ENCODE peak calls at places on chromosomes 12 and 14, in nine cellular contexts. One of them, this sample, is unnamed.

GRCh38 chr14:35398095-35398584 is 6.4 kb downstream of the NFKBIA start:
- DNase-seq in left ventricle myocardium inferior: no peak
- DNase-seq in WERI-Rb-1: no peak
- DNase-seq in HFF-Myc: no peak
- DNase-seq in heart left ventricle: peak
- DNase-seq in prostate gland: no peak
- DNase-seq in astrocyte: no peak
- DNase-seq in kidney: no peak
- DNase-seq in hepatocyte: peak
- DNase-seq in this sample: peak

GRCh38 chr12:118714051-118714460 is 267.3 kb upstream of the SRRM4 start:
- DNase-seq in left ventricle myocardium inferior: no peak
- DNase-seq in WERI-Rb-1: peak
- DNase-seq in HFF-Myc: no peak
- DNase-seq in heart left ventricle: no peak
- DNase-seq in prostate gland: no peak
- DNase-seq in astrocyte: no peak
- DNase-seq in kidney: no peak
- DNase-seq in hepatocyte: peak
- DNase-seq in this sample: no peak

GRCh38 chr14:50045837-50046236 is 70.5 kb downstream of the VCPKMT start:
- DNase-seq in left ventricle myocardium inferior: no peak
- DNase-seq in WERI-Rb-1: no peak
- DNase-seq in HFF-Myc: no peak
- DNase-seq in heart left ventricle: no peak
- DNase-seq in prostate gland: no peak
- DNase-seq in astrocyte: no peak
- DNase-seq in kidney: no peak
- DNase-seq in hepatocyte: no peak
- DNase-seq in this sample: no peak

GRCh38 chr12:29929295-29929694 is 145.6 kb upstream of the TMTC1 start:
- DNase-seq in left ventricle myocardium inferior: no peak
- DNase-seq in WERI-Rb-1: no peak
- DNase-seq in HFF-Myc: no peak
- DNase-seq in heart left ventricle: no peak
- DNase-seq in prostate gland: no peak
- DNase-seq in astrocyte: no peak
- DNase-seq in kidney: no peak
- DNase-seq in hepatocyte: no peak
- DNase-seq in this sample: no peak

GRCh38 chr12:53927220-53928029 is 11.2 kb upstream of the HOXC13 start:
- DNase-seq in left ventricle myocardium inferior: no peak
- DNase-seq in WERI-Rb-1: no peak
- DNase-seq in HFF-Myc: no peak
- DNase-seq in heart left ventricle: no peak
- DNase-seq in prostate gland: no peak
- DNase-seq in astrocyte: no peak
- DNase-seq in kidney: no peak
- DNase-seq in hepatocyte: no peak
- DNase-seq in this sample: no peak

GRCh38 chr14:38143651-38144505 is 63.8 kb upstream of the SSTR1 start:
- DNase-seq in left ventricle myocardium inferior: no peak
- DNase-seq in WERI-Rb-1: no peak
- DNase-seq in HFF-Myc: peak
- DNase-seq in heart left ventricle: no peak
- DNase-seq in prostate gland: no peak
- DNase-seq in astrocyte: peak
- DNase-seq in kidney: no peak
- DNase-seq in hepatocyte: no peak
- DNase-seq in this sample: peak

GRCh38 chr14:101108579-101109346 is 205.2 kb upstream of the RTL1 start:
- DNase-seq in left ventricle myocardium inferior: no peak
- DNase-seq in WERI-Rb-1: no peak
- DNase-seq in HFF-Myc: no peak
- DNase-seq in heart left ventricle: no peak
- DNase-seq in prostate gland: no peak
- DNase-seq in astrocyte: no peak
- DNase-seq in kidney: peak
- DNase-seq in hepatocyte: no peak
- DNase-seq in this sample: no peak

GRCh38 chr12:54215990-54216579 is 27.3 kb upstream of the SMUG1 start:
- DNase-seq in left ventricle myocardium inferior: peak
- DNase-seq in WERI-Rb-1: no peak
- DNase-seq in HFF-Myc: no peak
- DNase-seq in heart left ventricle: peak
- DNase-seq in prostate gland: no peak
- DNase-seq in astrocyte: no peak
- DNase-seq in kidney: no peak
- DNase-seq in hepatocyte: peak
- DNase-seq in this sample: no peak

GRCh38 chr14:101201535-101202125 is 298.1 kb upstream of the RTL1 start:
- DNase-seq in left ventricle myocardium inferior: no peak
- DNase-seq in WERI-Rb-1: no peak
- DNase-seq in HFF-Myc: no peak
- DNase-seq in heart left ventricle: no peak
- DNase-seq in prostate gland: no peak
- DNase-seq in astrocyte: no peak
- DNase-seq in kidney: peak
- DNase-seq in hepatocyte: no peak
- DNase-seq in this sample: no peak

GRCh38 chr14:104343690-104344640 is 205.6 kb downstream of the KIF26A start:
- DNase-seq in left ventricle myocardium inferior: no peak
- DNase-seq in WERI-Rb-1: no peak
- DNase-seq in HFF-Myc: no peak
- DNase-seq in heart left ventricle: no peak
- DNase-seq in prostate gland: no peak
- DNase-seq in astrocyte: no peak
- DNase-seq in kidney: no peak
- DNase-seq in hepatocyte: no peak
- DNase-seq in this sample: no peak

GRCh38 chr14:74501135-74501614 is 7.6 kb downstream of the ISCA2 start:
- DNase-seq in left ventricle myocardium inferior: peak
- DNase-seq in WERI-Rb-1: peak
- DNase-seq in HFF-Myc: peak
- DNase-seq in heart left ventricle: peak
- DNase-seq in prostate gland: peak
- DNase-seq in astrocyte: peak
- DNase-seq in kidney: no peak
- DNase-seq in hepatocyte: peak
- DNase-seq in this sample: peak

GRCh38 chr14:52546318-52546670 is 6.0 kb downstream of the TXNDC16 start:
- DNase-seq in left ventricle myocardium inferior: no peak
- DNase-seq in WERI-Rb-1: no peak
- DNase-seq in HFF-Myc: no peak
- DNase-seq in heart left ventricle: no peak
- DNase-seq in prostate gland: no peak
- DNase-seq in astrocyte: no peak
- DNase-seq in kidney: no peak
- DNase-seq in hepatocyte: no peak
- DNase-seq in this sample: no peak

GRCh38 chr12:65956056-65956738 is 131.9 kb downstream of the HMGA2 start:
- DNase-seq in left ventricle myocardium inferior: no peak
- DNase-seq in WERI-Rb-1: no peak
- DNase-seq in HFF-Myc: no peak
- DNase-seq in heart left ventricle: no peak
- DNase-seq in prostate gland: no peak
- DNase-seq in astrocyte: no peak
- DNase-seq in kidney: no peak
- DNase-seq in hepatocyte: no peak
- DNase-seq in this sample: no peak

GRCh38 chr14:83164016-83164415 is 1630.4 kb upstream of the SEL1L start:
- DNase-seq in left ventricle myocardium inferior: no peak
- DNase-seq in WERI-Rb-1: no peak
- DNase-seq in HFF-Myc: peak
- DNase-seq in heart left ventricle: no peak
- DNase-seq in prostate gland: no peak
- DNase-seq in astrocyte: peak
- DNase-seq in kidney: no peak
- DNase-seq in hepatocyte: peak
- DNase-seq in this sample: peak

GRCh38 chr12:2794736-2795289 is at the start of gene FKBP4:
- DNase-seq in left ventricle myocardium inferior: peak
- DNase-seq in WERI-Rb-1: peak
- DNase-seq in HFF-Myc: peak
- DNase-seq in heart left ventricle: peak
- DNase-seq in prostate gland: peak
- DNase-seq in astrocyte: peak
- DNase-seq in kidney: peak
- DNase-seq in hepatocyte: peak
- DNase-seq in this sample: peak

GRCh38 chr12:2796187-2796663 is 1.5 kb downstream of the FKBP4 start:
- DNase-seq in left ventricle myocardium inferior: no peak
- DNase-seq in WERI-Rb-1: no peak
- DNase-seq in HFF-Myc: no peak
- DNase-seq in heart left ventricle: no peak
- DNase-seq in prostate gland: peak
- DNase-seq in astrocyte: no peak
- DNase-seq in kidney: no peak
- DNase-seq in hepatocyte: peak
- DNase-seq in this sample: no peak

GRCh38 chr12:2795291-2796186 is 769 bp downstream of the FKBP4 start:
- DNase-seq in left ventricle myocardium inferior: peak
- DNase-seq in WERI-Rb-1: peak
- DNase-seq in HFF-Myc: no peak
- DNase-seq in heart left ventricle: peak
- DNase-seq in prostate gland: peak
- DNase-seq in astrocyte: peak
- DNase-seq in kidney: peak
- DNase-seq in hepatocyte: peak
- DNase-seq in this sample: peak

GRCh38 chr12:2800046-2800570 is 5.3 kb downstream of the FKBP4 start:
- DNase-seq in left ventricle myocardium inferior: no peak
- DNase-seq in WERI-Rb-1: no peak
- DNase-seq in HFF-Myc: no peak
- DNase-seq in heart left ventricle: no peak
- DNase-seq in prostate gland: peak
- DNase-seq in astrocyte: no peak
- DNase-seq in kidney: no peak
- DNase-seq in hepatocyte: no peak
- DNase-seq in this sample: no peak

GRCh38 chr12:2797721-2798418 is 3.1 kb downstream of the FKBP4 start:
- DNase-seq in left ventricle myocardium inferior: peak
- DNase-seq in WERI-Rb-1: no peak
- DNase-seq in HFF-Myc: no peak
- DNase-seq in heart left ventricle: peak
- DNase-seq in prostate gland: no peak
- DNase-seq in astrocyte: no peak
- DNase-seq in kidney: no peak
- DNase-seq in hepatocyte: no peak
- DNase-seq in this sample: peak
- TF ChIP-seq CTCF in left ventricle myocardium inferior: peak
- TF ChIP-seq CTCF in WERI-Rb-1: no peak
- TF ChIP-seq CTCF in HFF-Myc: no peak
- TF ChIP-seq CTCF in heart left ventricle: no peak
- TF ChIP-seq CTCF in prostate gland: no peak
- TF ChIP-seq CTCF in astrocyte: peak
- TF ChIP-seq CTCF in kidney: no peak
- TF ChIP-seq CTCF in hepatocyte: no peak
- TF ChIP-seq CTCF in this sample: peak

DNA sequence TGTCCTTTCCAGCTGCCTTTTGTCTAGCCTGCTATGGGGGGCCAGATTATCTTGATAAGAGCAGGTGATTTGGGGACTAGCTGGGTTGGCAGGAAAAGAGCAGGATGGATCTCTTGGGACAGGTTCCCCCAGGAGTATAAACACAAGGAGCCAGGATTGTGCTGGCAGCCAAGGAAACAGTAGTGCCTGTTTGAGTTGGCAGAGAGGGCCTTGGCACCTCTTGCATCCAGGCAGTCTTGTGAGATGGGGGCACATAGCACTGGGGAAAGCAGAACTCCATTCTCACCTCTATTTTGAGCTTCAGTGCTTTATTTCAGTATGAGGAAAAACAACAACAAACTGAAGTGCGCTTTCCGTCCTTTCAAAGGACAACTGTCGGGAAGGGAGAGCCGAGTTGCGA is 9.4 kb upstream of the UNC119B start:
- DNase-seq in left ventricle myocardium inferior: no peak
- DNase-seq in WERI-Rb-1: no peak
- DNase-seq in HFF-Myc: no peak
- DNase-seq in heart left ventricle: no peak
- DNase-seq in prostate gland: peak
- DNase-seq in astrocyte: no peak
- DNase-seq in kidney: no peak
- DNase-seq in hepatocyte: no peak
- DNase-seq in this sample: no peak
- H3K4me3 ChIP-seq in left ventricle myocardium inferior: peak
- H3K4me3 ChIP-seq in WERI-Rb-1: no peak
- H3K4me3 ChIP-seq in HFF-Myc: no peak
- H3K4me3 ChIP-seq in heart left ventricle: no peak
- H3K4me3 ChIP-seq in prostate gland: no peak
- H3K4me3 ChIP-seq in astrocyte: no peak
- H3K4me3 ChIP-seq in kidney: no peak
- H3K4me3 ChIP-seq in hepatocyte: no peak
- H3K4me3 ChIP-seq in this sample: no peak

GRCh38 chr12:105100998-105101397 is 6.5 kb upstream of the WASHC4 start:
- DNase-seq in left ventricle myocardium inferior: no peak
- DNase-seq in WERI-Rb-1: no peak
- DNase-seq in HFF-Myc: no peak
- DNase-seq in heart left ventricle: no peak
- DNase-seq in prostate gland: no peak
- DNase-seq in astrocyte: no peak
- DNase-seq in kidney: no peak
- DNase-seq in hepatocyte: no peak
- DNase-seq in this sample: peak
- TF ChIP-seq CTCF in left ventricle myocardium inferior: no peak
- TF ChIP-seq CTCF in WERI-Rb-1: no peak
- TF ChIP-seq CTCF in HFF-Myc: no peak
- TF ChIP-seq CTCF in heart left ventricle: no peak
- TF ChIP-seq CTCF in prostate gland: no peak
- TF ChIP-seq CTCF in astrocyte: no peak
- TF ChIP-seq CTCF in kidney: no peak
- TF ChIP-seq CTCF in hepatocyte: peak
- TF ChIP-seq CTCF in this sample: peak

DNA sequence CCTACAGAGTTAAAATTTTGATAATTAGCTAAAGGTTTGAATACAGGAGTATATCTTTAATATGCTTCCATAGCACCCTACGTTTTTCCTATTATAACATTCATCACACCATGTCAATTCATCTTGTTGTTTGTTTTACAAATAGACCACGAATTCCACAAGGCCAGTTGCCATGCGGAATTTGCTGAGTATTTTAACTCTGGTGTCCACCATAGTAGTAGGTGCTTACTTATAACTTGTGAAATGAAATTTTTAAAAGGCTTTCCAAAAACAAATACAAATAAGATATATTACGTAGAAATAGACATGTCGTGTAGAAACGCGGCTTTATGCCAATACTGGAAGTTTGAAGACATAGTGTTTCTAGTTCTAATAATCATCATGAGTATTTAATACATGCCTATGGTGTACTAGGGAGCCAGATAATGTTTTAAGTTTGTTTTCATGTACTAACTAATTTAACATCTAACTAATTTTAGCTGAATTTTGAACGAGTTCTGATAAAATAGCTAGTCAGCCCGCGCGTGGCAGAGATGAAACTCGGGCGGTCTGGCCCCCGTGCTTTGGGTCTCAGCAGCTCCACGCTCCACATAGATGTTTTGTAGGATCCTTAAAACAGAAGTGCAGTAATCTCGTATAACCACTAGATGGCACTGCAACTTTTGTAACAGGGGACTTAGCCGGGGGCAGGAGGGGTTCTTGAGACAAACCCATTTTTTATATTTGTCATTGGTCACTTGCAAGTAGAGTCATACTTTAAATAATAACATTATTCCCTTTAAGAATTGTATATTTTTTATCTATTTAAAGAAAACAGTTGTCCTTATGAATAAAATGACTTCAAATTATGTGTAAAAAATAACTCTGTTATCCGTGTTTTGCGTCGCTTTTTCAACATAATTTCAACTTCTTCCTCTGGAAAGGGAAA is 10.2 kb downstream of the CD69 start:
- DNase-seq in left ventricle myocardium inferior: no peak
- DNase-seq in WERI-Rb-1: peak
- DNase-seq in HFF-Myc: peak
- DNase-seq in heart left ventricle: no peak
- DNase-seq in prostate gland: peak
- DNase-seq in astrocyte: peak
- DNase-seq in kidney: peak
- DNase-seq in hepatocyte: peak
- DNase-seq in this sample: peak
- H3K4me3 ChIP-seq in left ventricle myocardium inferior: peak
- H3K4me3 ChIP-seq in WERI-Rb-1: peak
- H3K4me3 ChIP-seq in HFF-Myc: no peak
- H3K4me3 ChIP-seq in heart left ventricle: no peak
- H3K4me3 ChIP-seq in prostate gland: no peak
- H3K4me3 ChIP-seq in astrocyte: peak
- H3K4me3 ChIP-seq in kidney: peak
- H3K4me3 ChIP-seq in hepatocyte: no peak
- H3K4me3 ChIP-seq in this sample: peak

This sample was measured in fibroblast of pulmonary artery.